ENCODE peak calls at places on chromosomes 16 and 17, in nine cellular contexts. X is dorsolateral prefrontal cortex; U is IMR-90; S is CD4-positive, alpha-beta T cell; D is testis; O is pancreas; Q is BE2C; E is CD8-positive, alpha-beta T cell; H is colonic mucosa. V is an unnamed sample.
A peak's percentile ranks its signal among the peaks of the same experiment; 100 is the strongest.

GRCh38 chr16:86095131-86095752 is 196.3 kb downstream of the IRF8 start:
- DNase-seq in X (no peak), U (no peak), S (no peak), D (no peak), O (no peak), Q (no peak), E (no peak), H (no peak), V (peak; percentile 39)

GRCh38 chr16:75416904-75417565 is 16.3 kb downstream of the CFDP1 start:
- DNase-seq in X (no peak), U (peak; percentile 66), S (no peak), D (no peak), O (no peak), Q (no peak), E (no peak), H (no peak), V (no peak)

GRCh38 chr17:60129164-60129563 is 20.6 kb upstream of the CA4 start:
- DNase-seq in X (no peak), U (no peak), S (no peak), D (no peak), O (no peak), Q (no peak), E (no peak), H (no peak), V (no peak)

GRCh38 chr17:383771-384621 is 31.4 kb upstream of the RPH3AL start:
- DNase-seq in X (no peak), U (no peak), S (no peak), D (no peak), O (no peak), Q (no peak), E (no peak), H (no peak), V (no peak)

GRCh38 chr16:549544-550263 is 10.5 kb upstream of the PRR35 start:
- DNase-seq in X (no peak), U (no peak), S (no peak), D (no peak), O (no peak), Q (no peak), E (no peak), H (no peak), V (no peak)

GRCh38 chr16:14125030-14125681 is 54.0 kb downstream of the MRTFB start:
- DNase-seq in X (no peak), U (no peak), S (no peak), D (no peak), O (no peak), Q (no peak), E (no peak), H (no peak), V (no peak)

GRCh38 chr16:26963109-26963508 is 103.6 kb upstream of the C16orf82 start:
- DNase-seq in X (no peak), U (peak; percentile 36), S (no peak), D (peak; percentile 34), O (no peak), Q (no peak), E (no peak), H (peak; percentile 18), V (no peak)

GRCh38 chr17:7977805-7978204 is 24.6 kb upstream of the GUCY2D start:
- DNase-seq in X (no peak), U (no peak), S (no peak), D (no peak), O (no peak), Q (no peak), E (no peak), H (no peak), V (no peak)

GRCh38 chr17:44149750-44150329 is 8.1 kb downstream of the HROB start:
- DNase-seq in X (no peak), U (no peak), S (no peak), D (no peak), O (no peak), Q (no peak), E (no peak), H (no peak), V (no peak)

GRCh38 chr17:69344939-69345338 is 18.0 kb upstream of the ABCA5 start:
- DNase-seq in X (no peak), U (no peak), S (no peak), D (no peak), O (no peak), Q (no peak), E (no peak), H (no peak), V (no peak)

GRCh38 chr17:82806645-82807044 is 33.2 kb downstream of the ZNF750 start:
- DNase-seq in X (no peak), U (no peak), S (no peak), D (no peak), O (no peak), Q (no peak), E (no peak), H (no peak), V (no peak)

GRCh38 chr17:60141111-60142018 is 8.4 kb upstream of the CA4 start:
- DNase-seq in X (no peak), U (peak; percentile 13), S (no peak), D (no peak), O (peak; percentile 86), Q (peak; percentile 56), E (no peak), H (no peak), V (no peak)

GRCh38 chr16:49513040-49513439 is 139.4 kb downstream of the C16orf78 start:
- DNase-seq in X (no peak), U (no peak), S (no peak), D (no peak), O (no peak), Q (peak; percentile 44), E (no peak), H (no peak), V (peak; percentile 61)

GRCh38 chr17:66459811-66460270 is 157.4 kb downstream of the PRKCA start:
- DNase-seq in X (no peak), U (peak; percentile 99), S (no peak), D (peak; percentile 36), O (no peak), Q (no peak), E (no peak), H (no peak), V (no peak)

GRCh38 chr16:79434771-79435170 is 165.8 kb downstream of the MAF start:
- DNase-seq in X (no peak), U (no peak), S (no peak), D (no peak), O (no peak), Q (no peak), E (no peak), H (no peak), V (no peak)

GRCh38 chr16:79362312-79362970 is 238.1 kb downstream of the MAF start:
- DNase-seq in X (no peak), U (no peak), S (no peak), D (no peak), O (no peak), Q (no peak), E (no peak), H (no peak), V (no peak)

GRCh38 chr17:76714822-76715461 is 4.2 kb upstream of the MXRA7 start:
- DNase-seq in X (peak; percentile 54), U (peak; percentile 59), S (peak; percentile 74), D (peak; percentile 88), O (peak; percentile 67), Q (peak; percentile 80), E (peak; percentile 83), H (peak; percentile 83), V (no peak)

GRCh38 chr16:85104821-85105391 is 7.4 kb downstream of the CIBAR2 start:
- DNase-seq in X (no peak), U (no peak), S (no peak), D (no peak), O (no peak), Q (no peak), E (peak; percentile 40), H (no peak), V (no peak)

GRCh38 chr17:72726936-72727335 is 365.6 kb downstream of the SLC39A11 start:
- DNase-seq in X (no peak), U (peak; percentile 77), S (peak; percentile 24), D (no peak), O (no peak), Q (no peak), E (peak; percentile 31), H (no peak), V (no peak)

GRCh38 chr17:38922538-38923291 is 2.7 kb upstream of the LASP1NB start:
- DNase-seq in X (no peak), U (peak; percentile 69), S (no peak), D (peak; percentile 78), O (peak; percentile 72), Q (peak; percentile 75), E (no peak), H (peak; percentile 81), V (peak; percentile 53)

GRCh38 chr16:84874004-84874435 is 54.2 kb downstream of the CRISPLD2 start:
- DNase-seq in X (no peak), U (no peak), S (no peak), D (no peak), O (no peak), Q (peak; percentile 76), E (no peak), H (no peak), V (no peak)

GRCh38 chr16:85607331-85607765 is 5.8 kb upstream of the GSE1 start:
- DNase-seq in X (no peak), U (no peak), S (no peak), D (no peak), O (no peak), Q (peak; percentile 57), E (no peak), H (peak; percentile 52), V (no peak)

GRCh38 chr17:9408381-9408780 is 167.2 kb downstream of the STX8 start:
- DNase-seq in X (no peak), U (peak; percentile 75), S (no peak), D (no peak), O (no peak), Q (no peak), E (no peak), H (no peak), V (no peak)

GRCh38 chr16:57642368-57643135 is 14.1 kb downstream of the ADGRG1 start:
- DNase-seq in X (no peak), U (no peak), S (no peak), D (no peak), O (no peak), Q (no peak), E (no peak), H (no peak), V (no peak)
- TF ChIP-seq CTCF in X (no peak), U (no peak), S (no peak), D (no peak), O (no peak), Q (no peak), E (no peak), H (no peak), V (no peak)

GRCh38 chr17:58527306-58527705 is 12.9 kb upstream of the MTMR4 start:
- DNase-seq in X (no peak), U (no peak), S (no peak), D (no peak), O (no peak), Q (no peak), E (no peak), H (no peak), V (no peak)
- TF ChIP-seq CTCF in X (peak; percentile 49), U (no peak), S (no peak), D (no peak), O (no peak), Q (peak; percentile 30), E (no peak), H (no peak), V (peak; percentile 47)

GRCh38 chr17:79427621-79428539 is 183.0 kb downstream of the RBFOX3 start:
- DNase-seq in X (no peak), U (no peak), S (no peak), D (no peak), O (no peak), Q (no peak), E (no peak), H (no peak), V (no peak)
- TF ChIP-seq CTCF in X (no peak), U (no peak), S (no peak), D (no peak), O (no peak), Q (no peak), E (no peak), H (no peak), V (no peak)

GRCh38 chr16:67278773-67279295 is 498 bp upstream of the PLEKHG4 start:
- DNase-seq in X (no peak), U (no peak), S (peak; percentile 16), D (peak; percentile 20), O (no peak), Q (peak; percentile 34), E (peak; percentile 38), H (peak; percentile 51), V (no peak)
- TF ChIP-seq CTCF in X (no peak), U (peak; percentile 11), S (no peak), D (no peak), O (no peak), Q (peak; percentile 12), E (no peak), H (peak; percentile 23), V (no peak)

V was measured in chondrocyte.